ENCODE peak calls at places on chromosomes 1 and 21, in nine cellular contexts. F is bronchial epithelial cell; J is AG10803; Z is cardiac fibroblast; N is neural progenitor cell; A is cardiac muscle cell; D is BE2C; Q is colonic mucosa; W is CD4-positive, alpha-beta T cell. I is an unnamed sample.

GRCh38 chr1:234212764-234213406 is 160.4 kb upstream of the COA6 start:
- DNase-seq in F (peak; percentile 73), J (peak; percentile 23), Z (peak; percentile 6), N (peak; percentile 79), A (peak; percentile 80), D (peak; percentile 35), Q (no peak), W (no peak), I (peak; percentile 6)

GRCh38 chr1:22262583-22262982 is 119.7 kb upstream of the WNT4 start:
- DNase-seq in F (no peak), J (no peak), Z (no peak), N (peak; percentile 41), A (no peak), D (peak; percentile 87), Q (peak; percentile 85), W (no peak), I (no peak)

GRCh38 chr1:1420654-1421134 is 382 bp downstream of the ANKRD65 start:
- DNase-seq in F (no peak), J (no peak), Z (no peak), N (no peak), A (no peak), D (no peak), Q (no peak), W (no peak), I (no peak)

GRCh38 chr1:198713081-198713480 is 74.2 kb downstream of the PTPRC start:
- DNase-seq in F (peak; percentile 89), J (peak; percentile 84), Z (no peak), N (no peak), A (no peak), D (no peak), Q (no peak), W (no peak), I (peak; percentile 26)

GRCh38 chr1:16977377-16977776 is 3.0 kb downstream of the MFAP2 start:
- DNase-seq in F (no peak), J (no peak), Z (no peak), N (no peak), A (no peak), D (no peak), Q (no peak), W (no peak), I (no peak)

GRCh38 chr21:42614811-42615342 is 38.5 kb upstream of the PDE9A start:
- DNase-seq in F (peak; percentile 93), J (no peak), Z (no peak), N (peak; percentile 36), A (no peak), D (peak; percentile 51), Q (peak; percentile 50), W (peak; percentile 29), I (no peak)

GRCh38 chr1:184075040-184076029 is 23.8 kb downstream of the TSEN15 start:
- DNase-seq in F (peak; percentile 55), J (peak; percentile 69), Z (peak; percentile 81), N (peak; percentile 66), A (peak; percentile 71), D (peak; percentile 30), Q (peak; percentile 38), W (no peak), I (peak; percentile 83)

GRCh38 chr1:228020686-228021525 is 14.1 kb downstream of the WNT3A start:
- DNase-seq in F (no peak), J (no peak), Z (no peak), N (no peak), A (no peak), D (no peak), Q (no peak), W (no peak), I (no peak)

GRCh38 chr21:26756491-26757159 is 88.6 kb downstream of the ADAMTS1 start:
- DNase-seq in F (no peak), J (peak; percentile 91), Z (no peak), N (no peak), A (no peak), D (no peak), Q (no peak), W (no peak), I (peak; percentile 8)

GRCh38 chr1:207366022-207366421 is 44.5 kb downstream of the CD55 start:
- DNase-seq in F (peak; percentile 79), J (peak; percentile 23), Z (no peak), N (no peak), A (no peak), D (no peak), Q (no peak), W (no peak), I (no peak)

GRCh38 chr1:10830961-10831669 is 34.7 kb upstream of the CASZ1 start:
- DNase-seq in F (peak; percentile 67), J (peak; percentile 39), Z (no peak), N (no peak), A (no peak), D (no peak), Q (no peak), W (no peak), I (no peak)

GRCh38 chr1:223886516-223886921 is 40.8 kb upstream of the TP53BP2 start:
- DNase-seq in F (peak; percentile 70), J (no peak), Z (no peak), N (no peak), A (no peak), D (no peak), Q (no peak), W (no peak), I (no peak)

GRCh38 chr1:19202396-19202795 is 7.7 kb downstream of the UBR4 start:
- DNase-seq in F (no peak), J (no peak), Z (peak; percentile 17), N (no peak), A (no peak), D (no peak), Q (no peak), W (no peak), I (no peak)

GRCh38 chr1:214377886-214378285 is 96.9 kb downstream of the SMYD2 start:
- DNase-seq in F (no peak), J (peak; percentile 93), Z (peak; percentile 82), N (no peak), A (no peak), D (no peak), Q (no peak), W (no peak), I (peak; percentile 80)

GRCh38 chr1:111723091-111723806 is 15.9 kb downstream of the INKA2 start:
- DNase-seq in F (no peak), J (no peak), Z (no peak), N (no peak), A (no peak), D (no peak), Q (no peak), W (peak; percentile 39), I (no peak)

GRCh38 chr1:50108497-50109073 is at the start of gene ELAVL4:
- DNase-seq in F (no peak), J (no peak), Z (no peak), N (no peak), A (no peak), D (peak; percentile 68), Q (no peak), W (no peak), I (no peak)

GRCh38 chr1:50109647-50110075 is 941 bp downstream of the ELAVL4 start:
- DNase-seq in F (no peak), J (peak; percentile 16), Z (no peak), N (no peak), A (no peak), D (peak; percentile 20), Q (no peak), W (no peak), I (no peak)

GRCh38 chr1:50106095-50106761 is 2.5 kb upstream of the ELAVL4 start:
- DNase-seq in F (no peak), J (no peak), Z (no peak), N (no peak), A (no peak), D (peak; percentile 70), Q (no peak), W (no peak), I (no peak)

GRCh38 chr1:50103615-50104081 is 5.1 kb upstream of the ELAVL4 start:
- DNase-seq in F (no peak), J (no peak), Z (no peak), N (no peak), A (no peak), D (peak; percentile 78), Q (no peak), W (no peak), I (no peak)

GRCh38 chr1:50105430-50105829 is 3.3 kb upstream of the ELAVL4 start:
- DNase-seq in F (no peak), J (no peak), Z (no peak), N (no peak), A (peak; percentile 28), D (peak; percentile 31), Q (no peak), W (no peak), I (no peak)
- TF ChIP-seq CTCF in F (peak; percentile 2), J (no peak), Z (no peak), N (peak; percentile 9), A (no peak), D (peak; percentile 41), Q (peak; percentile 13), W (no peak), I (no peak)

GRCh38 chr1:209627349-209628196 is 24.7 kb downstream of the LAMB3 start:
- DNase-seq in F (peak; percentile 55), J (peak; percentile 54), Z (peak; percentile 79), N (peak; percentile 90), A (peak; percentile 87), D (peak; percentile 87), Q (peak; percentile 80), W (peak; percentile 64), I (peak; percentile 77)
- TF ChIP-seq CTCF in F (peak; percentile 95), J (peak; percentile 96), Z (peak; percentile 98), N (peak; percentile 99), A (peak; percentile 98), D (peak; percentile 97), Q (peak; percentile 90), W (peak; percentile 94), I (peak; percentile 97)

DNA sequence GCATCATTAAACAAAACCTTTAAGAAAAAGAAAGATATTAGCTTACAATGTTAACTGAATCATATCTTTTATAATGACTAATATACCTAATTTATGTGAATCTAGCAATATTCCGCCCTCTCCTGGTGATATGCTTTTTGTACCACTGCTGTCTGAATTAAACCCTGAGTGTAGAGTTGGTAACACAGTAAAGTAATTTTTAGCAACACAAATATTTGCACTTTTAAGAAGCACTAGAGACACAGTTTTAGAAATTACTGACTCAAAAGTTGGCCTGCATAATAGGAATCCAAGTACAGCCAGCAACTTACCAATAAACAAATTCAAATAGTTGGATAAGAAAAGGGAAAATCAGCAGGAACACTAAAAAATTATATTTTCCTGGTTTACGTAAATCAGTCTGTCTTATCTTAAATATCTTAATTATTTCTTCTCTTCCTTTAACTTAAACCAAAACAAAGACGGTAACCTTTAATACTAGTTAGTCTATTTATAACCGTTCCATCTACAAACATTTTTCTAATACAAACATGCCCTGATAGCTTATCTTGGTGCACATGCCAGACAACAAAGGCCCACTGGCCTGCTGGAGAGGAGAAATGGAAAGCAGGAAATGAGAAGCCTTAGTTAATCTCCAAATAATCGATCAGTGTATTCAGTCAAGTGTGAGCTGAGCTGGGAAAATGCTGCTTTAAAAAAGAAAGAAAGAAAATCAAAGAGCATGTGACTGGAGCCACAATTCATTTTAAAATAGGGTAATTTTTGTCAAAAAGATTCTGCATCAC is 246.0 kb downstream of the RERE start:
- DNase-seq in F (peak; percentile 71), J (peak; percentile 45), Z (peak; percentile 76), N (peak; percentile 61), A (peak; percentile 45), D (peak; percentile 13), Q (no peak), W (no peak), I (peak; percentile 72)
- TF ChIP-seq CTCF in F (peak; percentile 18), J (peak; percentile 62), Z (peak; percentile 57), N (peak; percentile 19), A (peak; percentile 58), D (peak; percentile 39), Q (no peak), W (peak; percentile 19), I (peak; percentile 67)

DNA sequence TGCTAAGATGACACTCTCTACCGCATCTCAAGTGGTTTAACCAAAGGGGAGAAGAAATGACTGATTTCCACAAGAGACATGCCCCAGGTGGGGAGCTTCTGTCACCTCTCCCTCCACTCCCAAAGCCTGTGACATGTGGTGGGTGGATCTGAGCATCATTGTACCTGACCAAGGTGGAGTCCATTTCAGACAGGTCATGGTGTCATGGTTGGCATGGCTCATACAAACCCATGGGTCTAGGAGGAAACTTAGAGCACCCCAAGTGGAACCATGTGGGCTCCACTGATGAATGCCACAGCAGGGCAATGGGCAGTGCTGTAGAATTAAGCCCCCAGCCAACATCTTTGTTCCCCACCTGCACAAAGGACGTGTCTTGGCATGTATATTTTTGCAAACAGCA is 131.5 kb upstream of the EDN2 start:
- DNase-seq in F (no peak), J (no peak), Z (no peak), N (no peak), A (no peak), D (no peak), Q (no peak), W (no peak), I (no peak)
- TF ChIP-seq CTCF in F (no peak), J (no peak), Z (no peak), N (no peak), A (no peak), D (no peak), Q (no peak), W (no peak), I (no peak)

I was measured in fibroblast of pulmonary artery.